ENCODE peak calls at places on chromosomes 3 and 15, in ten cellular contexts. I is heart right ventricle; D is A673; F is foreskin fibroblast; V is tibial artery; N is uterus; P is Peyer's patch; W is esophagus squamous epithelium; C is CD8-positive, alpha-beta memory T cell; Z is transverse colon. R is an unnamed sample.

GRCh38 chr3:172711457-172711800 is 562 bp upstream of the NCEH1 start:
- DNase-seq in C (no peak), N (peak; percentile 36), F (no peak), W (no peak), V (no peak), D (no peak), I (no peak), P (no peak), Z (peak; percentile 37), R (no peak)

GRCh38 chr15:53539878-53540277 is 219.6 kb downstream of the WDR72 start:
- DNase-seq in I (no peak), N (no peak), D (no peak), W (no peak), V (no peak), C (no peak), F (no peak), P (no peak), Z (no peak), R (no peak)

GRCh38 chr15:48469271-48469670 is 138.0 kb downstream of the DUT start:
- DNase-seq in V (no peak), P (no peak), F (no peak), Z (no peak), W (no peak), D (no peak), C (no peak), N (no peak), I (no peak), R (no peak)

GRCh38 chr15:83854950-83855707 is 201.2 kb downstream of the ADAMTSL3 start:
- DNase-seq in D (no peak), Z (no peak), I (no peak), V (no peak), W (no peak), C (no peak), N (no peak), P (no peak), F (no peak), R (no peak)

GRCh38 chr3:46080124-46080991 is 53.1 kb upstream of the XCR1 start:
- DNase-seq in I (no peak), C (no peak), D (no peak), N (no peak), V (no peak), F (peak; percentile 22), W (no peak), Z (no peak), P (no peak), R (no peak)

GRCh38 chr15:65939901-65940617 is 70.8 kb downstream of the RAB11A start:
- DNase-seq in F (peak; percentile 87), W (no peak), N (no peak), C (no peak), V (no peak), Z (no peak), P (no peak), D (peak; percentile 23), I (peak; percentile 30), R (no peak)

GRCh38 chr15:52193321-52193720 is 2.1 kb upstream of the GNB5 start:
- DNase-seq in N (no peak), F (no peak), C (no peak), I (no peak), W (no peak), D (no peak), P (no peak), Z (no peak), V (no peak), R (no peak)

GRCh38 chr15:67033521-67033920 is 31.9 kb upstream of the SMAD3 start:
- DNase-seq in W (no peak), N (no peak), V (no peak), D (no peak), Z (peak; percentile 42), F (no peak), C (peak; percentile 4), I (peak; percentile 61), P (no peak), R (no peak)

DNA sequence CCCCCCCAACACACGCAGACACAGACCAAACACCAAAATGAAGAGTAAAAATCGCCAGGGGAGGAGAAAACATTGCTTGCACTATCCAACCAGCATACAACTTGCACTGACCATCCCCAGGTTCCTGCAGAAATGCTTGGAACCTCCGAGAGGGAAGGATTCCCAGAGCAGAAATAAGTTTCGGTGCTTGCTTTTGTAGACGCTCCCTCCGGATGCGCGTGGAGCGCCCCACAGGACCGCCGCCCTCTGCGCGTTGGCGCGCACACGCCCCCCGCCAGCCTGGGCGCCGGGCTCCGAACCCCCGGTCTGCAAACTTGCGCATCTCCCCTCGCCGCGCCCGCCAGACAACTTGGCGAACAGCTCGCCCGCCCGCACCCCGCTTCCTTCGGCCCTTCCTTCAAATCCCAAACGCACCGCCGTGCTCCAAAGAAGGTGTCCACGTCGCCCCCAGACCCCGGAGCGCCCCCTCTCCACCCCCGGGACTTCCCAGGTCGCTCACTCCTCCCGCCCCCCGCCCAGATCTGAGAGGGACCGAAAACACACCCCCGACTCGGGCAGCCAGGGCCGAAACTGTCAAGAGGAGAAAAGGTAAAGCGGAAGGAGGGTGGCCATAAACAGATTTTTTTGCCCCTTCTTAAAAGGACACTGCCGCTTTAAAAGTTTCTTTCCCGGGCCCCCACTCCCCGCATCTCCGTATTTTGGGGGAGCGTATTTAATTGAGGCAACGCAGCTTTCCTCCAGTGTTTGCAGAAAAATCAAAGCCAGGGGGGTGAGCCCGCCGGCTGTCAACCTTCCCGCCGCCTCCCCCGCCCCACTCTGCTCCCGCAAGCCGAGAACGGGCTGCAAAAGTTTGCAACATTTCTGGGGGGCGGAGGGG is 839 bp downstream of the RORA start:
- DNase-seq in F (peak; percentile 23), V (no peak), N (peak; percentile 16), P (no peak), I (peak; percentile 26), W (no peak), D (peak; percentile 25), C (no peak), Z (no peak), R (no peak)
- H3K4me3 ChIP-seq in F (peak overlapping the region; percentile 75), V (peak overlapping the region; percentile 84), N (peak overlapping the region; percentile 78), P (peak overlapping the region; percentile 61), I (peak overlapping the region; percentile 81), W (peak overlapping the region; percentile 50), D (peak overlapping the region; percentile 77), C (no peak overlapping the region), Z (peak overlapping the region; percentile 67), R (peak overlapping the region; percentile 80)

GRCh38 chr3:115864912-115865311 is 241.6 kb downstream of the GAP43 start:
- DNase-seq in N (no peak), D (no peak), F (no peak), Z (no peak), P (no peak), I (no peak), V (no peak), C (no peak), W (no peak), R (no peak)

GRCh38 chr3:115861166-115861733 is 237.9 kb downstream of the GAP43 start:
- DNase-seq in V (no peak), N (no peak), C (no peak), P (no peak), W (no peak), F (no peak), D (peak; percentile 95), I (no peak), Z (no peak), R (no peak)

GRCh38 chr3:115862099-115862498 is 238.8 kb downstream of the GAP43 start:
- DNase-seq in Z (no peak), N (no peak), I (no peak), F (no peak), W (no peak), V (no peak), C (no peak), P (no peak), D (peak; percentile 93), R (no peak)

GRCh38 chr3:115860766-115861165 is 237.5 kb downstream of the GAP43 start:
- DNase-seq in Z (no peak), D (peak; percentile 95), P (no peak), W (no peak), V (no peak), I (no peak), C (no peak), F (no peak), N (no peak), R (no peak)

GRCh38 chr3:115862824-115863223 is 239.5 kb downstream of the GAP43 start:
- DNase-seq in W (no peak), Z (no peak), I (no peak), C (no peak), F (no peak), N (no peak), V (no peak), P (no peak), D (peak; percentile 67), R (no peak)
- H3K4me3 ChIP-seq in W (no peak overlapping the region), Z (no peak overlapping the region), I (no peak overlapping the region), C (no peak overlapping the region), F (no peak overlapping the region), N (no peak overlapping the region), V (no peak overlapping the region), P (no peak overlapping the region), D (no peak overlapping the region), R (no peak overlapping the region)

GRCh38 chr15:90885432-90886290 is 1.4 kb downstream of the FES start:
- DNase-seq in N (peak; percentile 79), W (no peak), I (peak; percentile 88), F (no peak), V (peak; percentile 86), P (peak; percentile 82), C (peak; percentile 65), D (peak; percentile 80), Z (peak; percentile 81), R (no peak)

GRCh38 chr15:90883971-90884718 is at the start of gene FES:
- DNase-seq in D (no peak), N (peak; percentile 63), F (no peak), C (no peak), P (peak; percentile 63), W (no peak), V (peak; percentile 87), I (peak; percentile 85), Z (peak; percentile 64), R (no peak)

GRCh38 chr15:90886291-90886614 is 1.9 kb downstream of the FES start:
- DNase-seq in P (no peak), Z (no peak), F (no peak), N (no peak), V (no peak), W (no peak), I (no peak), C (no peak), D (no peak), R (no peak)

GRCh38 chr15:90883526-90883931 is 775 bp upstream of the FES start:
- DNase-seq in I (no peak), C (no peak), N (no peak), W (no peak), Z (no peak), D (no peak), P (peak; percentile 49), F (no peak), V (no peak), R (no peak)

DNA sequence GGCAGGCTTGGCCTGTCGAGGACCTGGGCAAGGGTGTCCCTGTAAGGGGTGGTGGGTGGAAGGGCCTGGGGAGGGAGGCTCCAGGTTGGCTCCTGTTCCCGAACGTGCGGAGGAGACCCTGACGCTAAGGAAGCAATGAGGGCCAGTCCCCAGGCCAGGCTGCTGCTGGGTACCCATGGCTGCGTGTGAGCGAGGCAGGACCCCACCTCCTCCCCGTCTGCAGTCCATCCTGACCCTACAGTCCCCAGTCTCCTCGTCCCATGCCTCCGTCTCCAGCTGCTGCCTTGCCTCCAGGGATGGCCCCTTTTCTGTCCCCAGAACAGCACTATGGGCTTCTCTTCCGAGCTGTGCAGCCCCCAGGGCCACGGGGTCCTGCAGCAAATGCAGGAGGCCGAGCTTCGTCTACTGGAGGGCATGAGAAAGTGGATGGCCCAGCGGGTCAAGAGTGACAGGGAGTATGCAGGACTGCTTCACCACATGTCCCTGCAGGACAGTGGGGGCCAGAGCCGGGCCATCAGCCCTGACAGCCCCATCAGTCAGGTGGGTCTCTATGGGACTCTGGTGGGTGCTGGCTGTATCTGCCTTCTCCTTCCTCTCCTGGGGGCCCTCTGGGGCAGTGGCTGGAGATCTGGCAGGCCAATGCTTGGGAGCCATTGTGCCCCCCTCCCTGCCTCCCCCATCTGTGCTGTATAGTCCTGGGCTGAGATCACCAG is 571 bp downstream of the FES start:
- DNase-seq in Z (no peak), N (no peak), P (no peak), V (peak; percentile 68), C (no peak), I (no peak), F (no peak), W (no peak), D (no peak), R (no peak)
- H3K4me3 ChIP-seq in Z (peak overlapping the region; percentile 51), N (peak overlapping the region; percentile 49), P (peak overlapping the region; percentile 50), V (peak overlapping the region; percentile 54), C (no peak overlapping the region), I (peak overlapping the region; percentile 65), F (peak overlapping the region; percentile 57), W (peak overlapping the region; percentile 37), D (no peak overlapping the region), R (peak overlapping the region; percentile 51)

GRCh38 chr15:25060996-25061620 is 106.3 kb downstream of the SNRPN start:
- DNase-seq in D (no peak), V (peak; percentile 38), F (no peak), P (no peak), W (no peak), N (peak; percentile 5), I (no peak), Z (no peak), C (no peak), R (no peak)
- H3K4me3 ChIP-seq in D (no peak overlapping the region), V (no peak overlapping the region), F (no peak overlapping the region), P (no peak overlapping the region), W (no peak overlapping the region), N (no peak overlapping the region), I (no peak overlapping the region), Z (no peak overlapping the region), C (peak overlapping the region; percentile 23), R (no peak overlapping the region)